ENCODE peak calls at places on chromosomes 6 and 20, in five cellular contexts. Z is T-helper 1 cell; A is NCI-H69; Q is activated CD8-positive, alpha-beta memory T cell treated with anti-CD3 and anti-CD28 coated beads for 48 hours; R is cardiac fibroblast. T is an unnamed sample.

GRCh38 chr20:3595541-3595940 is 67.7 kb downstream of the GFRA4 start:
- DNase-seq in Z (no peak), A (no peak), Q (no peak), R (no peak), T (no peak)

GRCh38 chr6:4487538-4487937 is 288.7 kb upstream of the CDYL start:
- DNase-seq in Z (no peak), A (no peak), Q (no peak), R (peak), T (no peak)

GRCh38 chr20:4592316-4593148 is 129.2 kb upstream of the PRND start:
- DNase-seq in Z (peak), A (peak), Q (peak), R (peak), T (peak)

GRCh38 chr20:3658708-3659491 is 4.3 kb downstream of the GFRA4 start:
- DNase-seq in Z (peak), A (no peak), Q (no peak), R (peak), T (no peak)

GRCh38 chr6:12637960-12638641 is 78.5 kb upstream of the PHACTR1 start:
- DNase-seq in Z (peak), A (peak), Q (no peak), R (peak), T (peak)

GRCh38 chr6:121450242-121450641 is 14.8 kb downstream of the GJA1 start:
- DNase-seq in Z (no peak), A (no peak), Q (no peak), R (no peak), T (no peak)

GRCh38 chr6:126307859-126308258 is 32.1 kb upstream of the CENPW start:
- DNase-seq in Z (no peak), A (peak), Q (no peak), R (peak), T (no peak)

GRCh38 chr6:80464901-80465300 is 358.4 kb downstream of the BCKDHB start:
- DNase-seq in Z (no peak), A (no peak), Q (no peak), R (no peak), T (no peak)

GRCh38 chr6:89489078-89489477 is 56.1 kb downstream of the ANKRD6 start:
- DNase-seq in Z (no peak), A (peak), Q (no peak), R (no peak), T (no peak)

T was measured in mesenchymal stem cell.